ENCODE peak calls at places on chromosomes 5 and 9, in nine cellular contexts. L is neural progenitor cell, D is GM23338, P is GM23248, C is OCI-LY7, B is SK-N-SH, N is PC-3, I is HCT116, V is MM.1S. E is an unnamed sample.
A peak's percentile ranks its signal among the peaks of the same experiment; 100 is the strongest.

GRCh38 chr5:170097934-170098333 is 7.8 kb upstream of the FOXI1 start:
- DNase-seq in D (peak; percentile 9), B (no peak), I (no peak), L (no peak), C (no peak), V (no peak), P (no peak), N (no peak), E (no peak)

GRCh38 chr5:4362411-4362810 is 766.8 kb downstream of the IRX1 start:
- DNase-seq in P (no peak), L (no peak), V (no peak), I (no peak), C (no peak), D (no peak), B (no peak), N (no peak), E (no peak)

GRCh38 chr5:180107005-180107404 is 35.4 kb upstream of the RNF130 start:
- DNase-seq in I (no peak), B (no peak), N (no peak), V (no peak), D (no peak), P (no peak), C (no peak), L (no peak), E (no peak)

GRCh38 chr5:117431091-117431490 is 856.5 kb upstream of the SEMA6A start:
- DNase-seq in P (no peak), L (no peak), C (no peak), V (no peak), B (no peak), D (no peak), I (no peak), N (no peak), E (no peak)

GRCh38 chr5:14932902-14933475 is 61.4 kb upstream of the ANKH start:
- DNase-seq in L (no peak), B (no peak), D (no peak), P (peak; percentile 64), V (no peak), C (no peak), I (no peak), N (peak; percentile 24), E (no peak)

GRCh38 chr9:93864840-93865239 is 90.3 kb downstream of the BARX1 start:
- DNase-seq in P (no peak), L (no peak), C (no peak), N (no peak), I (no peak), D (no peak), B (no peak), V (no peak), E (no peak)

GRCh38 chr5:141637266-141637692 is 482 bp downstream of the RELL2 start:
- DNase-seq in I (no peak), N (no peak), V (peak; percentile 30), P (peak; percentile 40), L (peak; percentile 62), C (peak; percentile 64), B (peak; percentile 86), D (peak; percentile 60), E (no peak)

GRCh38 chr9:18666348-18666747 is 192.4 kb downstream of the ADAMTSL1 start:
- DNase-seq in C (no peak), I (no peak), P (peak; percentile 27), D (no peak), B (no peak), V (no peak), L (no peak), N (peak; percentile 19), E (no peak)

GRCh38 chr9:83501552-83501951 is 36.6 kb downstream of the FRMD3 start:
- DNase-seq in D (no peak), L (no peak), C (no peak), I (no peak), V (no peak), P (no peak), N (no peak), B (no peak), E (no peak)

GRCh38 chr5:151667083-151667482 is 19.6 kb downstream of the SPARC start:
- DNase-seq in I (no peak), P (no peak), C (no peak), B (no peak), L (no peak), V (no peak), N (no peak), D (no peak), E (no peak)

GRCh38 chr9:1839984-1840383 is 175.2 kb upstream of the SMARCA2 start:
- DNase-seq in P (no peak), I (no peak), C (no peak), D (no peak), B (no peak), V (no peak), N (no peak), L (no peak), E (no peak)

GRCh38 chr9:1832960-1833359 is 182.2 kb upstream of the SMARCA2 start:
- DNase-seq in B (no peak), N (no peak), V (no peak), I (no peak), P (no peak), D (peak; percentile 33), L (peak; percentile 37), C (no peak), E (no peak)

DNA sequence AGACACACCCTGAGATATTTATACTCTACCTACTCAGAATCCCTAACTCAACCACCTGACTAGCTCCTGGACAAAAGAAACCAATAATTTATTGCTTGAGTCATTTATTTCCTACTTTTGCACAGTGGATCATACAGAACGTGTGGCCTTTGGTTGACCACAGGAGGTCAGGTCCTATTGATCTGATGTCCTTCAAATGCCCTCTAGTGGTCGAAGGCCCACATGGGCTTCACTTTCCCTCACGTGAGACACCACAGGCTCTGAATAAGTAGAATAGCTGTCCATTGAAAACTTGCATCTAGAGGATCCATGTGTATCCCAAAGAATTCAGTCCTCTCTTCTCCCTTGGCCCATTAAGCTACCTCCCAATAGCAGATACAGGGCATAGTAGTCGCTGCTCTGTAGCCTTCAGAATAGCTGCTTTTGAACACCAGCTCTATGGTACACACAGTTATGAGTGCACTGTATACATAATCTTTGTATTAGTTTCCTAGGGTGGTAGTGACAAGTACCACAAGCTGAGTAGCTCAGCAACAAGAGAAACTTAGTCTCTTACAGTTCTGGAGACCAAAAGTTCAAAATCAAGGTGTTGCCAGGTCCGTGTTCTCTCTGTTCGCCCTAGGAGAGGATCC is 177.6 kb upstream of the SMARCA2 start:
- DNase-seq in D (peak; percentile 90), C (peak; percentile 29), P (peak; percentile 40), I (no peak), L (peak; percentile 81), B (peak; percentile 36), V (peak; percentile 63), N (peak; percentile 11), E (peak; percentile 18)
- TF ChIP-seq EZH2phosphoT487 in D (no peak), C (no peak), P (no peak), I (no peak), L (no peak), B (no peak), V (no peak), N (no peak), E (no peak)

GRCh38 chr5:1730487-1730847 is 69.2 kb downstream of the MRPL36 start:
- DNase-seq in D (no peak), I (no peak), V (no peak), L (no peak), N (no peak), P (no peak), B (peak; percentile 2), C (no peak), E (no peak)
- TF ChIP-seq EZH2phosphoT487 in D (no peak), I (no peak), V (no peak), L (no peak), N (no peak), P (no peak), B (no peak), C (no peak), E (no peak)

GRCh38 chr9:91073049-91073810 is 271.6 kb downstream of the SYK start:
- DNase-seq in N (no peak), P (no peak), V (no peak), C (no peak), L (no peak), B (no peak), D (no peak), I (no peak), E (no peak)

GRCh38 chr9:91075279-91075678 is 273.7 kb downstream of the SYK start:
- DNase-seq in C (no peak), N (no peak), L (no peak), B (no peak), P (no peak), D (no peak), I (no peak), V (no peak), E (no peak)

GRCh38 chr9:91074866-91075265 is 273.2 kb downstream of the SYK start:
- DNase-seq in B (no peak), V (no peak), D (no peak), L (no peak), N (no peak), P (no peak), I (no peak), C (no peak), E (no peak)

GRCh38 chr9:91073811-91074771 is 272.5 kb downstream of the SYK start:
- DNase-seq in D (no peak), N (no peak), B (no peak), L (no peak), C (no peak), V (no peak), P (no peak), I (no peak), E (no peak)

DNA sequence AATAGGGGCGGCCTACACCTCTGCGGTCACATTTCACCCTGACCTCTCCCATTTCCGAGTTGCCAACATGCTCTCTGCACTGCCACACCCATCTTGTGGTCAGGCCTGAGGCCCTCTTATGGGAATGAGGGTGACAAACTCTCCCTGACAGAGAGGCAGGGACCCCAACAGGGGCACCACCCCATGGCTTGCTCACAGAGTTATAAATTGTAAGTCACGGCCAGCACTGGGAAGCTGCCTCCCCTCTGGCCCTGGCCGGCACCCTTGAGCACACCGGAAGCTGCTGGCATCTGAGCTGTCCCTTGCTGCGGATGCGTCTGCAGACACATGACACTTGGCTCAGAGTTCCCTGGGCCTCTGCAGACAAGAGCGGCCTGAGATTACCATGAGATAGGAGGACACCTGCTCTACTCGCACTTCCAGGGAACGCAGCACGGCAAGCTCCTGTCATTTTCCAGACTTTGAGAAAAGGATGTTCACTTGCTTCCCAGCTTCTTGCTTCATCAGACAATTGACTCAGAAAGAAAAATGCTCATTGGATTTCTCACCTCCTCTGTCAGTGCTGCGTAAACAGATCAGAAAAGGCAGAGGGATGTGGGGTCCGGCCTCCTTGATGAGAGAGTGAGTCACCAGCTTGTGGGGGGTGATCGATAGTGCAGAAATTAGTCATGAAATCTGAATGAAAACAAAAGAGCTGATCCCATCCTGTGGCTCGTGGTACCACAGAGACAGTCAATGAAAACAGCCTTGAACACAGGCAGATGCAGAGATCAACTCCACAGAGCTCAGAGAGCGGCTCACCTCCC is 269.8 kb downstream of the SYK start:
- DNase-seq in I (no peak), N (peak; percentile 75), D (no peak), B (no peak), P (peak; percentile 94), C (no peak), V (no peak), L (no peak), E (peak; percentile 16)
- TF ChIP-seq EZH2phosphoT487 in I (no peak), N (no peak), D (no peak), B (no peak), P (no peak), C (no peak), V (no peak), L (no peak), E (no peak)

GRCh38 chr9:82443312-82443711 is 454.7 kb downstream of the SPATA31D1 start:
- DNase-seq in V (no peak), I (no peak), L (no peak), C (no peak), D (no peak), P (no peak), B (no peak), N (no peak), E (peak; percentile 13)
- TF ChIP-seq EZH2phosphoT487 in V (no peak), I (no peak), L (no peak), C (no peak), D (no peak), P (no peak), B (no peak), N (no peak), E (no peak)

GRCh38 chr9:125593581-125593980 is 113.4 kb downstream of the MAPKAP1 start:
- DNase-seq in N (peak; percentile 49), B (no peak), I (no peak), D (no peak), C (no peak), V (no peak), L (no peak), P (no peak), E (no peak)
- TF ChIP-seq EZH2phosphoT487 in N (no peak), B (no peak), I (no peak), D (no peak), C (no peak), V (no peak), L (no peak), P (no peak), E (no peak)

E was measured in hepatocyte.